ENCODE peak calls at places on chromosomes 11 and 22, in nine cellular contexts. T is NCI-H1105 treated with DMSO at 0.1 percent for 48 hours; Q is activated naive CD4-positive, alpha-beta T cell treated with anti-CD3 and anti-CD28 coated beads, Interleukin-2, amount 50 U/mL, for 16 hours; E is GM12891; M is amniotic stem cell; X is T-helper 9 cell; Z is WERI-Rb-1; B is lower leg skin; V is lung. G is an unnamed sample.

GRCh38 chr22:25824828-25825474 is 83.0 kb downstream of the MYO18B start:
- DNase-seq in Q (no peak), V (no peak), M (no peak), X (no peak), B (no peak), T (no peak), E (no peak), Z (no peak), G (no peak)

GRCh38 chr11:99098751-99099150 is 78.0 kb downstream of the CNTN5 start:
- DNase-seq in V (no peak), B (no peak), M (no peak), Q (no peak), Z (no peak), T (no peak), X (no peak), E (no peak), G (no peak)

GRCh38 chr11:104337273-104337672 is 173.3 kb upstream of the PDGFD start:
- DNase-seq in Z (no peak), V (no peak), T (no peak), Q (no peak), X (no peak), M (no peak), B (no peak), E (no peak), G (no peak)

GRCh38 chr11:69881467-69882269 is 62.5 kb upstream of the FGF3 start:
- DNase-seq in Z (no peak), T (no peak), B (no peak), V (no peak), E (no peak), Q (no peak), X (no peak), M (no peak), G (no peak)

GRCh38 chr11:8959546-8960166 is 4.6 kb downstream of the TMEM9B start:
- DNase-seq in Q (no peak), V (peak), Z (peak), X (no peak), M (peak), T (peak), B (no peak), E (peak), G (peak)

GRCh38 chr11:126335463-126335760 is 20.1 kb upstream of the ST3GAL4 start:
- DNase-seq in M (no peak), B (no peak), T (no peak), E (no peak), Q (no peak), X (no peak), Z (no peak), V (no peak), G (no peak)

GRCh38 chr11:35088226-35088625 is 50.7 kb upstream of the CD44 start:
- DNase-seq in E (no peak), Z (no peak), M (no peak), Q (no peak), V (no peak), B (no peak), T (no peak), X (no peak), G (no peak)

GRCh38 chr22:22590136-22590891 is 31.2 kb upstream of the PRAME start:
- DNase-seq in Z (peak), M (no peak), X (no peak), Q (no peak), E (no peak), T (no peak), B (peak), V (no peak), G (no peak)

GRCh38 chr11:66362481-66363147 is 8.9 kb downstream of the SLC29A2 start:
- DNase-seq in E (no peak), Q (no peak), M (no peak), T (no peak), V (no peak), B (no peak), Z (no peak), X (no peak), G (no peak)

GRCh38 chr11:35059040-35059439 is 79.9 kb upstream of the CD44 start:
- DNase-seq in X (no peak), M (no peak), Q (no peak), E (no peak), V (no peak), B (no peak), Z (no peak), T (no peak), G (no peak)

GRCh38 chr11:62958547-62959071 is 26.2 kb downstream of the SLC22A6 start:
- DNase-seq in X (no peak), V (no peak), M (no peak), B (peak), T (no peak), E (no peak), Q (no peak), Z (no peak), G (no peak)

GRCh38 chr11:126391970-126392637 is 36.6 kb downstream of the ST3GAL4 start:
- DNase-seq in M (no peak), Q (no peak), Z (no peak), E (no peak), X (no peak), V (no peak), T (no peak), B (no peak), G (peak)

GRCh38 chr11:86940122-86940777 is 14.9 kb downstream of the FZD4 start:
- DNase-seq in Z (no peak), X (no peak), Q (no peak), T (no peak), E (no peak), V (no peak), M (no peak), B (no peak), G (peak)

GRCh38 chr11:58992489-58992888 is 53.2 kb downstream of the GLYATL1 start:
- DNase-seq in E (no peak), Z (no peak), B (no peak), X (no peak), Q (no peak), V (no peak), M (no peak), T (no peak), G (no peak)

GRCh38 chr22:19105867-19106802 is 16.1 kb downstream of the DGCR2 start:
- DNase-seq in T (no peak), M (no peak), Q (peak), B (peak), X (peak), Z (no peak), V (no peak), E (no peak), G (no peak)

G was measured in thyroid gland.